ENCODE peak calls at places on chromosomes 11 and 22, in six cellular contexts. U is suprapubic skin; O is body of pancreas; W is CD8-positive, alpha-beta T cell; Z is ovary; S is heart left ventricle. A is an unnamed sample. For H3K9me3 and H3K4me1, the result is how much of the 10 kb centered on the place peaks cover.

GRCh38 chr11:95121687-95122086 is 32.0 kb downstream of the ENDOD1 start:
- DNase-seq in U (no peak), O (no peak), W (no peak), Z (no peak), S (no peak), A (no peak)

GRCh38 chr22:31244044-31244942 is 32.2 kb downstream of the LIMK2 start:
- DNase-seq in U (no peak), O (no peak), W (no peak), Z (no peak), S (no peak), A (no peak)

GRCh38 chr11:67272327-67273259 is 6.3 kb downstream of the GRK2 start:
- DNase-seq in U (peak), O (no peak), W (no peak), Z (peak), S (peak), A (no peak)

GRCh38 chr11:11931461-11932055 is 76.9 kb downstream of the DKK3 start:
- DNase-seq in U (no peak), O (no peak), W (no peak), Z (peak), S (peak), A (no peak)

GRCh38 chr11:44893250-44894216 is 57.1 kb downstream of the TP53I11 start:
- DNase-seq in U (no peak), O (no peak), W (no peak), Z (peak), S (no peak), A (no peak)

GRCh38 chr11:36577859-36578258 is 10.1 kb downstream of the RAG1 start:
- DNase-seq in U (no peak), O (no peak), W (no peak), Z (no peak), S (no peak), A (no peak)

GRCh38 chr11:126465573-126466287 is 110.2 kb downstream of the ST3GAL4 start:
- DNase-seq in U (no peak), O (no peak), W (peak), Z (no peak), S (no peak), A (no peak)

GRCh38 chr11:76761959-76762358 is 21.2 kb upstream of the TSKU start:
- DNase-seq in U (no peak), O (no peak), W (no peak), Z (no peak), S (no peak), A (no peak)

GRCh38 chr11:118885831-118886571 is 2.3 kb downstream of the CXCR5 start:
- DNase-seq in U (no peak), O (no peak), W (no peak), Z (no peak), S (no peak), A (no peak)

GRCh38 chr11:70036971-70037882 is 40.9 kb upstream of the ANO1 start:
- DNase-seq in U (no peak), O (no peak), W (no peak), Z (no peak), S (no peak), A (no peak)

GRCh38 chr11:70040452-70040851 is 37.7 kb upstream of the ANO1 start:
- DNase-seq in U (no peak), O (no peak), W (no peak), Z (no peak), S (no peak), A (no peak)

GRCh38 chr11:70043482-70043881 is 34.6 kb upstream of the ANO1 start:
- DNase-seq in U (no peak), O (no peak), W (no peak), Z (no peak), S (no peak), A (no peak)

GRCh38 chr11:70038034-70038834 is 39.9 kb upstream of the ANO1 start:
- DNase-seq in U (no peak), O (no peak), W (no peak), Z (no peak), S (no peak), A (no peak)

DNA sequence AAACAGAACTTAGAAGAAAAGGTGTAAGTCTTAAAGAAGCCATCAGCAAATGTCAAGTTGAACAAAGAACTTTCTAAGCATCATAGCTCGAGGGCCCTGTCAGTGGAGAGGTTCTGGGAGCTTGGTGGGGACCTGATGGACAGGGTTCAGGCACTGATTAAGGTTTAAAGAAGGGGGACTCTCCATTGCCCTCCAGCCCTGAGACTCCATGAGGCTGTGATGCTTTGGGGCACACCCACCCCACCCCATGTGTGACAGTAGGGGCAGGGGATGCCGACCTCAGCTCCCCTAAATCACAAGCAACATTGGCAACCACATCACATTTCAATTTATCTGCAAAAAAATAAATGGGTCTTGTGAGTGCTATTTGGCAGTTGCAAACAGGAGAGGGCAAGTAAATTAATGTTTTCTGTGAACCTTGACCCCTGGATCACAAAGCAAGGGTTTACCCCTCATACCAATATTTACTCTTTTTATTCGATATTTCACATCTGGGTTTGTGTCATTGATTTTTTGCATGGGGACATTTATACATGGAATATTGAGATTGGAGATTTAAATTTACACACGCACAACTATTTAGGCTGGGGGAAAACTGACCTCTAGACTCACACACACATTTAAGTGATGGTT is 37.1 kb upstream of the ANO1 start:
- DNase-seq in U (no peak), O (no peak), W (no peak), Z (no peak), S (no peak), A (no peak)
- H3K9me3 ChIP-seq in U (under half), O (under half), W (under half), Z (under half), S (under half), A (under half)

DNA sequence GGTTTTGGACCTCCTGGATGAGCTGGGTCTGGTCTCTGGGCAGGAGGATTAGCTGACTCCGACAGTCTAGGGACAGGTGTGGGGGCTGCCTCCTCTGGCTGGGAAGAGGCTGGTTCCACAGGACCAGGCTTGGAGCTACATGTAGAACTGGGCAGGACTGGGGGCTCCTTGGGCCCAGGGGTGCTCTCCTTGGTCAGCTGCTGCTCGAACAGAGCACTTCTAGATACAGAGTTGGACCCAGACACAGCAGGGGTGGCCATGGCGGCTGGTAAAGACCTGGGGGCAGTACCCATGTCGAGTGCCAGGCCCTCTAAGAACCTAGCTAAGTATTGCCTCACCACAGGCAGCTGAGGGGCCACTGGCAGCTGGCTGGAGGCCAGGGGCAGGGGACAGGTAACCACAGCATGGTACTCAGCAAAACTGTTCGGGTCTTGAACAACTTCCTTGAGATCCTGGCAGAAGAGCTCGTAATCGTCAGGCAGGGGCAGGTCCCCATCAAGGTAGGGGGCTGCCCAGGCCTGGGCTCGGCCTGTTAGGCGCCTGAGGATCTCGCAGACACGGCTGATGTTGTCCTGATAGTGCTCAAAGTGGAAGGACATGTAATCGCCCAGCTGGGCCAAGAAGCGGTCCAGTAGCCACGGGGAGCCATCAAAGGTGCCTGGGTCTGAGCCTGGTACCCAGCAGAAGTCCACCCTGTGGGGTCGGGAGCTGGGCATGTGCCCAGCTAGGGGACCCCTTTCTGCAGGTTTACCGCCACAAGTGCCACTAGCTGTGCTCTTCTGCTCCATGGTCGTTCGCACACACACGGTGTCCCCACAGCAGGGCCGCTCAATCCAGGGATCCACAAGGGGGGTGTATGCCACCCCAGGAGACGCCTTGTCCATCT is 3.1 kb downstream of the GNB1L start:
- DNase-seq in U (no peak), O (no peak), W (no peak), Z (no peak), S (no peak), A (no peak)
- H3K4me1 ChIP-seq in U (half or more), O (half or more), W (under half), Z (under half), S (under half), A (under half)

GRCh38 chr11:120723751-120724150 is 212.2 kb downstream of the GRIK4 start:
- DNase-seq in U (no peak), O (no peak), W (no peak), Z (no peak), S (no peak), A (no peak)

GRCh38 chr11:120722539-120722938 is 211.0 kb downstream of the GRIK4 start:
- DNase-seq in U (no peak), O (no peak), W (no peak), Z (no peak), S (no peak), A (no peak)

GRCh38 chr11:120727752-120728151 is 216.2 kb downstream of the GRIK4 start:
- DNase-seq in U (no peak), O (no peak), W (no peak), Z (no peak), S (no peak), A (no peak)
- H3K9me3 ChIP-seq in U (under half), O (under half), W (under half), Z (under half), S (under half), A (under half)

DNA sequence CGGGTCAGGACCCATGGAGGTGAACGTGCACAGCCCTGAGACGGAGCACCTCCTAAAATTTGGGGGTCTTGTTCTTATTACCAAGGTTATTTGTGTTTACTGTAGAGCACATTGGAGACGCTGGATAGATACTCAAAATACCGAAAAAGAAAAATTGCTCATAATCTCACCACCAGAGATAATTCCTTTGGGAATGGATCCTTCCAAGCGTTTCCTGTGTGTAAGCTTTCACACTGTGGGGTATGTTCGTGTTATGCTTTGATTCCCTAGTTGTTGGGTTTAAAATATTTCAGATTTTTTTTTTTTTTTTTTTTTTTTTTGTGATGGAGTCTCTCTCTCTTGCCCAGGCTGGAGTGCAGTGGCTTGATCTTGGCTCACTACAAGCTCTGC is 14.1 kb upstream of the MRGPRD start:
- DNase-seq in U (no peak), O (no peak), W (no peak), Z (no peak), S (no peak), A (no peak)
- H3K4me1 ChIP-seq in U (under half), O (under half), W (under half), Z (under half), S (under half), A (under half)

DNA sequence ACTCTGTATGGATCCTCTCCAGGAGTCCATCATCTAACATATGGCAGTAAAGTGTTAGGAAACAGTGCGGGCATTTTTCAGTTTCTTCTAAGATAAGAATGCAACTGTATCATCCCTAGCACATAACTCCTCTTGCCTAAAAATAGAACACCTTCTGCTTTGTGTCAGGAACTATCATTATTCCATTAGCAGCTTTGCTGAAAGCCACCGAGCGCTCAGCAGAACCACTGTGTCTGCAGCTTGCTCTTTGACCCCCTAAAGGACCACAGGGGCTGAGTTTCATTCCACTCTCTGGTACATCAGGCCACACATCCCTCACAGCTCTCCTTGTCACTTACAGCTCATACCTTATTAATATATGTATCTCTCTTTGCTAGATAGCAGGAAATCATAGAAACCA is 360.3 kb downstream of the KCNA4 start:
- DNase-seq in U (no peak), O (no peak), W (no peak), Z (no peak), S (no peak), A (no peak)
- H3K9me3 ChIP-seq in U (under half), O (under half), W (under half), Z (under half), S (under half), A (under half)

GRCh38 chr11:111980062-111980461 is 42.9 kb downstream of the DIXDC1 start:
- DNase-seq in U (no peak), O (no peak), W (no peak), Z (no peak), S (no peak), A (no peak)

GRCh38 chr11:111982532-111983186 is 42.5 kb upstream of the DLAT start:
- DNase-seq in U (no peak), O (peak), W (no peak), Z (no peak), S (no peak), A (no peak)

GRCh38 chr11:111982019-111982464 is 43.2 kb upstream of the DLAT start:
- DNase-seq in U (no peak), O (peak), W (peak), Z (peak), S (peak), A (no peak)

GRCh38 chr11:111983187-111983986 is 41.8 kb upstream of the DLAT start:
- DNase-seq in U (no peak), O (peak), W (no peak), Z (no peak), S (no peak), A (no peak)

DNA sequence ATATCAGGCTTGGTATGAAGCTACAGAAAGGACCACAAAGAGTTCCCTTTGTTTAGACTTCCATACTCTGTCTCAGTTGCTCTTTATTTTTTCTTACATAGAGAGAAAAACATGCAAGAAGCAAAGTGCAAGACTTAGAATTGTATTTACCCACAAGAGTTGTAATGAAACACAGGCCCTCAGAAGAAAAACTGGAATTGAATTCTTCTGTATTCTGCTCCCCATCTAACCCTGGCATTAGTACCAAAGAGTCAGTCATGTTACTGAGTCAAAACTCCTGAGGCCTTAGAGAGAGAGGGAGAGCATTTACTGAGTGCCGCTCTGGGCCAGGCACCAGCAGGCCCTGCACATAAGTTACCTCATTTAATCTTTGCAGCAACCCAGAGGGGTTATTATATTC is 43.9 kb upstream of the DLAT start:
- DNase-seq in U (no peak), O (no peak), W (no peak), Z (no peak), S (no peak), A (no peak)
- H3K4me1 ChIP-seq in U (half or more), O (under half), W (under half), Z (under half), S (under half), A (under half)

GRCh38 chr11:54558919-54559318 is 44.9 kb downstream of the OR4C46 start:
- DNase-seq in U (no peak), O (no peak), W (no peak), Z (no peak), S (no peak), A (no peak)
- H3K9me3 ChIP-seq in U (under half), O (under half), W (under half), Z (under half), S (under half), A (under half)

GRCh38 chr22:38270091-38270972 is 2.5 kb downstream of the TMEM184B start:
- DNase-seq in U (no peak), O (no peak), W (no peak), Z (no peak), S (no peak), A (no peak)

GRCh38 chr22:38271101-38271500 is 1.7 kb downstream of the TMEM184B start:
- DNase-seq in U (no peak), O (no peak), W (no peak), Z (no peak), S (no peak), A (no peak)

GRCh38 chr22:38271927-38272372 is 860 bp downstream of the TMEM184B start:
- DNase-seq in U (no peak), O (peak), W (no peak), Z (peak), S (no peak), A (no peak)

GRCh38 chr22:38267086-38267485 is 5.7 kb downstream of the TMEM184B start:
- DNase-seq in U (no peak), O (no peak), W (peak), Z (peak), S (peak), A (peak)

GRCh38 chr22:38269466-38269865 is 3.3 kb downstream of the TMEM184B start:
- DNase-seq in U (no peak), O (no peak), W (no peak), Z (no peak), S (no peak), A (no peak)
- H3K4me1 ChIP-seq in U (half or more), O (under half), W (half or more), Z (under half), S (half or more), A (half or more)

GRCh38 chr22:48603621-48604320 is 1223.9 kb downstream of the BRD1 start:
- DNase-seq in U (no peak), O (no peak), W (no peak), Z (no peak), S (no peak), A (no peak)
- H3K9me3 ChIP-seq in U (under half), O (under half), W (under half), Z (under half), S (under half), A (under half)

DNA sequence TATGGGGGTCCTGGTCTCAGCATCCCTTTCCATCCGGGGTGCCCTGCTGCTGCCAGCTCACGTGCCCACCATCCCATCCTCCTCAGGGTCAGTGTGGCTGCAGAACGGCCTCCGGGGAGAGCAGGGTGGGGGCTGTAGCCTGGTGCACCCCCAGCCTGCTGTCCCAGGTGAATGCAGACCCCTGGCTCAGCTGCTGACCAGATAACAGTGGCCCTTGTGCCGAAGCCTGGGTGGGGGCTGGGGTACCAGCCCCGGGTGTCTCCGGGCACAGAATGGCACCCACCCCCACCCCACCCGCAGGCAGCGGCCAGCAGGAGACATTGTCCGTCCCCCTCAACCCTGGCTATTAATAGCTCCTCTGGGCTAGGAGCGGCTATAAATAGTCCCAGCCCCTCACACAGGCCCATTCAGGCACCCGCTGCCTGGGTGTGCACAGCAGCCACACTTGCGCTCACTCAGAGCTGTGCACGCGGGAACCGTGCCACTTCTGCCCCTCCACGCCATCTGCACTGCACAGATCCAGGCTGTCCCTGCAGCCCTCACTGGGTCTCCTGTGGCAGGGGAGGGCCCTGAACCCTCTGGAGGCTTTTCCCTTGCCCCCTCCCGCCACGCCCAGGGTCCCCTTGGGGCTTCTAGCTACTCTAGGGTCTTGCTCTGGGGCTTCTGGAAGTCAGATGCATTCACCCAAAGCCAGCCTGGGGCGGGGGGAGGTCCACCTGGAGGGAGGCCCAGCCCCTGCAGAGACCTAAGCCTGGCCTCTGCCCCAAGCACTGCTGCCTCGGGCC is 18.7 kb downstream of the CRELD2 start:
- DNase-seq in U (no peak), O (no peak), W (no peak), Z (no peak), S (peak), A (peak)
- H3K4me1 ChIP-seq in U (half or more), O (under half), W (under half), Z (under half), S (under half), A (half or more)

A was measured in heart right ventricle.